ENCODE peak calls at places on chromosomes 5 and 9, in eight cellular contexts. T is HCT116, P is bronchial epithelial cell, D is epithelial cell of esophagus, K is HFF-Myc, V is hepatocyte, A is A549, R is lower lobe of right lung. E is an unnamed sample.

GRCh38 chr5:96256795-96257470 is 176.1 kb downstream of the PCSK1 start:
- DNase-seq in R (no peak), V (peak), D (peak), K (peak), T (peak), P (peak), A (peak), E (peak)

GRCh38 chr5:87185838-87186237 is 81.8 kb upstream of the RASA1 start:
- DNase-seq in D (peak), T (no peak), V (no peak), K (no peak), P (peak), A (no peak), R (no peak), E (no peak)

GRCh38 chr9:130282000-130282700 is 16.6 kb downstream of the HMCN2 start:
- DNase-seq in R (peak), D (no peak), V (no peak), A (no peak), T (no peak), K (no peak), P (no peak), E (no peak)

GRCh38 chr5:135993894-135994514 is 34.8 kb upstream of the TGFBI start:
- DNase-seq in V (peak), P (peak), K (peak), R (no peak), T (no peak), D (peak), A (peak), E (no peak)

GRCh38 chr5:115810776-115811175 is 5.7 kb downstream of the CDO1 start:
- DNase-seq in A (no peak), D (no peak), T (no peak), K (peak), P (no peak), V (no peak), R (no peak), E (peak)

GRCh38 chr5:134887593-134888159 is 13.5 kb downstream of the TXNDC15 start:
- DNase-seq in V (no peak), T (no peak), A (no peak), P (no peak), K (no peak), R (no peak), D (no peak), E (no peak)

GRCh38 chr5:176171171-176171760 is 67.0 kb upstream of the SIMC1 start:
- DNase-seq in K (no peak), D (no peak), V (no peak), A (no peak), R (no peak), T (no peak), P (no peak), E (no peak)

GRCh38 chr9:16619897-16620296 is 250.6 kb downstream of the BNC2 start:
- DNase-seq in D (no peak), T (no peak), A (no peak), R (no peak), V (no peak), P (no peak), K (no peak), E (no peak)

GRCh38 chr5:134590992-134591659 is 41.5 kb downstream of the SAR1B start:
- DNase-seq in R (no peak), T (peak), P (peak), K (no peak), A (no peak), D (peak), V (peak), E (no peak)

GRCh38 chr5:150846651-150847333 is 471 bp downstream of the IRGM start:
- DNase-seq in R (no peak), A (peak), V (peak), P (peak), K (peak), T (peak), D (peak), E (peak)

GRCh38 chr5:150022163-150022540 is 21.6 kb downstream of the HMGXB3 start:
- DNase-seq in D (peak), V (no peak), K (no peak), P (peak), R (no peak), A (peak), T (peak), E (no peak)

GRCh38 chr5:128271071-128271470 is 187.5 kb downstream of the SLC12A2 start:
- DNase-seq in A (no peak), D (no peak), R (no peak), T (no peak), K (no peak), P (no peak), V (no peak), E (no peak)

GRCh38 chr5:151470440-151470839 is 23.0 kb downstream of the SLC36A1 start:
- DNase-seq in V (no peak), P (no peak), K (no peak), R (no peak), T (no peak), D (peak), A (no peak), E (no peak)

GRCh38 chr5:103582364-103582763 is 19.8 kb upstream of the NUDT12 start:
- DNase-seq in A (peak), D (peak), K (peak), R (no peak), P (peak), T (peak), V (peak), E (no peak)

GRCh38 chr9:75228893-75229292 is 140.6 kb downstream of the OSTF1 start:
- DNase-seq in V (no peak), R (no peak), K (no peak), D (no peak), T (no peak), A (no peak), P (no peak), E (no peak)

GRCh38 chr5:130532786-130533185 is 628.5 kb downstream of the CHSY3 start:
- DNase-seq in A (no peak), P (no peak), V (no peak), T (no peak), K (no peak), D (no peak), R (no peak), E (peak)

GRCh38 chr9:106945727-106946690 is 83.0 kb downstream of the ZNF462 start:
- DNase-seq in P (peak), K (peak), V (no peak), A (no peak), R (no peak), T (no peak), D (peak), E (peak)

GRCh38 chr9:83355729-83356128 is 182.5 kb downstream of the FRMD3 start:
- DNase-seq in T (no peak), A (no peak), V (no peak), P (no peak), D (no peak), K (no peak), R (no peak), E (no peak)

GRCh38 chr9:114061830-114062474 is 16.1 kb downstream of the AMBP start:
- DNase-seq in T (no peak), V (no peak), K (no peak), P (no peak), A (no peak), R (no peak), D (no peak), E (no peak)

GRCh38 chr5:126501448-126501847 is 78.2 kb downstream of the GRAMD2B start:
- DNase-seq in V (no peak), R (no peak), T (no peak), P (no peak), K (no peak), A (no peak), D (no peak), E (no peak)

GRCh38 chr5:39256472-39256871 is 37.1 kb upstream of the FYB1 start:
- DNase-seq in D (peak), K (peak), A (peak), V (no peak), P (peak), T (no peak), R (no peak), E (peak)

GRCh38 chr5:55577353-55578060 is 42.7 kb upstream of the PLPP1 start:
- DNase-seq in K (no peak), P (peak), D (peak), R (no peak), T (no peak), A (no peak), V (no peak), E (no peak)

GRCh38 chr9:130177898-130178805 is 5.9 kb downstream of the NCS1 start:
- DNase-seq in T (no peak), K (no peak), V (no peak), D (no peak), A (no peak), R (no peak), P (no peak), E (no peak)

GRCh38 chr5:175590471-175590881 is 67.4 kb upstream of the HRH2 start:
- DNase-seq in R (no peak), T (no peak), A (no peak), D (no peak), V (peak), K (peak), P (peak), E (peak)

GRCh38 chr5:147539053-147539452 is 29.2 kb upstream of the DPYSL3 start:
- DNase-seq in A (no peak), V (peak), D (peak), P (peak), T (no peak), R (no peak), K (no peak), E (no peak)

GRCh38 chr5:158124606-158125316 is 265.8 kb upstream of the CLINT1 start:
- DNase-seq in D (no peak), T (no peak), K (no peak), A (no peak), V (no peak), R (no peak), P (no peak), E (no peak)

GRCh38 chr9:91857831-91858669 is 92.0 kb downstream of the ROR2 start:
- DNase-seq in T (no peak), V (no peak), R (no peak), K (no peak), D (no peak), P (peak), A (no peak), E (no peak)

DNA sequence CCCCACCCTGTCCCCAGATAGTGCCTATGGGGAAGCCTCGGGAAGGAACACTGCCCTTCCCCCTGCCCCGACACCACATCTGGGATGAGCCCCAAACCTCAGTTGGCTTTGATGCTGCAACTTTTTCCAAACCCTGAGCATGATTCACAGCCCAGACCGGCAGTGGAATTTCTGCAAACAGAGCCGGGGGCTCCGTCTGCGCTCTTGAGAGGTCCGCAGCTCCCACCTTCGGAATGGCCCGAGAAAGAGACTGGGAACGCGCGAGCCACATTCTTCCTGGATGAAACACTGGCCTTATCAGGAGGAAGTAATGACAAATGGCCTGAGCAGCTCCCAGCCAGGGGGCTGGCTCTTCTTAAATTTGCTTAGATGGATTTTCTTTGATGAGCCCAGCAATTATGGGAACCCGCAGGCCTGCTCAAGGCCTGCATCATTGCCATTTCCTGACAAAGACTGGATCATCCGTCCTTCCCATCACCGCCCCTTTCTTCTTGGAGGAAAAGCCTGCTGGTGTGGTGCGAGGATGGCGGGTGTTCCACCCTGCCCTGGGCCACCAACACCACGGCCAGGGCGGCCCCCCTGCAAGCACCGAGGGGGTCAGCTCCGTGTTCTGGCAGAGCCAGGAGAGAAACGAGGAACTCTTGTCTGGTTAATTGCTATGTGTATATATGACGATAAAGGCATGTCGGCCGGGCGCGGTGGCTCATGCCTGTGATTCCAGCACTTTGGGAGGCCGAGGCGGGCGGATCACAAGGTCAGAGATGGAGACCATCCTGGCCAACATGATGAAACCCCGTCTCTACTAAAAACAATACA is 38.8 kb upstream of the COL5A1 start:
- DNase-seq in D (no peak), K (peak), A (peak), V (peak), P (peak), T (peak), R (peak), E (peak)
- H3K4me3 ChIP-seq in D (no peak), K (no peak), A (no peak), V (no peak), P (no peak), T (peak), R (no peak), E (no peak)

DNA sequence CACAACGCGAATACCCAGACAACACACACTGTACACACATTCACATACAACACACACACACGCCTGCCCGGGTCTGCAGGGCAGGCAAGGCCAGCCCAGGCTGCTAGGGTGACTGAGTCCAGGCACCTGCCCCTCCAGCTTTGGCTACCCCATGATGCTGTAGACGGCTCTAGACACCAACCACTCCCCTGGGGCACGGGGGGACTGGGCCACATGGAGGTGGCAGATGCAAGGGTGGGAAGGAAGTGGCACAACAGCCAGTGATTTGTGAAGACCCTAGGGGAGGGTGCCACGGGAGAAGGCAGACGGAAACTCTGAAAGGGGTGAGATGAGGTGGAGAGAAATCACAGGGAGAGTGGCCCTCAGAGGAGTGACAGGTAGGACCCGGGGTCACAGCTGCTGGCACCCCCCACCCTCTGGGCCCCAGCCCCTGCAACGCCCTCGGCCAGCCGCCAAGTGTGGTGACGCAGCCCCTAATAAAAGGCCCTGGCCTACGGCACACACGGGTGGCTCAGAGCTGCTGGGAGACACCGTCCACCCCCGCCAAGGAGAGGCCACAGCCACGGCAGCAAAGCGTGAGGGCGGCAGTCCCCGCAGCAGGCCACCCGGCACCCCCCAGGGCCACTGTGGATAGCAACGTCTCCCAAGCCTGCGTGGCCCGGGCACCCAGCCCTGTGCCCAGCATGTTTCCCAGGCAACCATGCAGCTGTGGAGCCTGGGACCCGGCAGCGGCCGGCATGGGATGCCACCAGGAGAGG is 6.6 kb upstream of the CCDC187 start:
- DNase-seq in R (no peak), K (no peak), T (no peak), A (no peak), D (no peak), P (no peak), V (peak), E (no peak)
- H3K4me3 ChIP-seq in R (no peak), K (no peak), T (peak), A (no peak), D (no peak), P (no peak), V (no peak), E (no peak)

GRCh38 chr9:20604561-20604960 is 17.7 kb downstream of the MLLT3 start:
- DNase-seq in T (no peak), R (no peak), V (no peak), P (no peak), A (no peak), D (no peak), K (no peak), E (no peak)
- H3K4me3 ChIP-seq in T (no peak), R (peak), V (peak), P (no peak), A (peak), D (no peak), K (no peak), E (no peak)

GRCh38 chr9:35619800-35620158 is 1.6 kb upstream of the CD72 start:
- DNase-seq in K (no peak), P (no peak), A (no peak), D (no peak), T (no peak), R (no peak), V (no peak), E (no peak)

GRCh38 chr9:35618854-35619799 is 914 bp upstream of the CD72 start:
- DNase-seq in R (no peak), T (no peak), V (no peak), P (no peak), K (no peak), A (no peak), D (no peak), E (no peak)

GRCh38 chr9:35617548-35617947 is 665 bp downstream of the CD72 start:
- DNase-seq in R (no peak), D (no peak), T (no peak), V (no peak), K (no peak), P (no peak), A (no peak), E (no peak)

GRCh38 chr9:35616681-35617459 is 1.3 kb downstream of the CD72 start:
- DNase-seq in R (peak), T (no peak), K (no peak), A (no peak), V (peak), D (peak), P (peak), E (no peak)

DNA sequence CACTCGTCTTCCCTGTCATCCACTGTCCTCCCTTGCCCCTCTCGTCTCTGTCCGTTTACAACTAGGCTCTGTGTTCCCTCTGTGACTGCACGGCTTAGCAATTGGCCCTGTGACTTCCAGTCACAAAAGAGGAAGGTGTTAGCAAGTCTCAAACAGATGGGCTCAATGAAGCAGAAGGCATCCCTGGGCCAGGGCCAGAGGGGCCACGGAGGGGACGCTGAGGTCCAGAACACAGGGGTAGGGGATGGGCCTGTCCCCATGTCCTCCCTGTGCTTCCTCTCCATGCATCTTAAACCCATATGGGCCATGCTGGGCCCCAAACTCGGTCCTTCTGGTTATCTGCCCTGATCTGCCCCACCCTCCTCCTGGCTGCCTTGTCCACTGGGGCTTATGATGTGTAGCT is at the start of gene CD72:
- DNase-seq in A (no peak), T (no peak), K (no peak), V (no peak), P (no peak), D (no peak), R (no peak), E (no peak)
- H3K4me3 ChIP-seq in A (no peak), T (no peak), K (peak), V (no peak), P (peak), D (peak), R (peak), E (peak)

DNA sequence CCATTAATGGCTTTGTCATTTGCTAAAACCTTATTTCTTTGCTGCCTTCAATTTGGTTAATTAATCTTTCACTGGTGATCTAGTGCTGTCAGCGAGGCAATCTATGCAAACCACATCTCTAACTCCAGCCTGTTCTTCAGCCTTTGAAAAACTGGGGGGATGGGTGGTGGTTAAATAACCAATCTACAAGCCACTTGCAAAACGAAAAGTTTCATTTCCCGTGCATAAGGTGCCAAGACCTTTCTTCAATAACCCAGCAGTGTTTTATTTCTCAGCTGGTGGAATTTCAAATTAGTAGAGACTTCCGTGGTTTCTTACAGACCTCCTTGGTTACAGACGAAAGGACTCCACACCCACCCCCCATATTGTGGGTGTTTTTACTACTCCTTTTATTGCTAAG is 379.5 kb downstream of the MLLT3 start:
- DNase-seq in D (no peak), R (no peak), T (no peak), A (no peak), K (no peak), V (no peak), P (no peak), E (no peak)
- H3K4me3 ChIP-seq in D (no peak), R (no peak), T (no peak), A (no peak), K (no peak), V (no peak), P (no peak), E (no peak)

DNA sequence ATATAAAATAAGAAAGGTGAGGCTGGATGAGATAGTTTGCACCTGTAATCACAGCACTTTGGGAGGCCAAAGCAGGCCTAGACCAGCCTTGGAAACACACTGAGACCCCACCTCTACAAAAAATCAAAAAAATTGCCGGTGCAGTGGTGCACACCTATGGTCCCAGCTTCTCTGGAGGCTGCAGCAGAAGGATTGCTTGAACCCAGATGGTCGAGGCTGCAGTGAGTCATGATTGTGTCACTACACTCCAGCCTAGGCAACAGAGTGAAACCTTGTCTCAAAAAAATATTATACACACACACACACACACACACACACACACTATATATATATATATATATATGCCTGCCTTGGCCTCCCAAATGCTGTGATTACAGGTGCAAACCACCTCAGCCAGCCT is 1.3 kb downstream of the SLC35D2 start:
- DNase-seq in V (no peak), A (no peak), D (peak), T (peak), K (no peak), P (peak), R (no peak), E (no peak)
- H3K4me3 ChIP-seq in V (peak), A (peak), D (no peak), T (peak), K (no peak), P (no peak), R (no peak), E (no peak)

DNA sequence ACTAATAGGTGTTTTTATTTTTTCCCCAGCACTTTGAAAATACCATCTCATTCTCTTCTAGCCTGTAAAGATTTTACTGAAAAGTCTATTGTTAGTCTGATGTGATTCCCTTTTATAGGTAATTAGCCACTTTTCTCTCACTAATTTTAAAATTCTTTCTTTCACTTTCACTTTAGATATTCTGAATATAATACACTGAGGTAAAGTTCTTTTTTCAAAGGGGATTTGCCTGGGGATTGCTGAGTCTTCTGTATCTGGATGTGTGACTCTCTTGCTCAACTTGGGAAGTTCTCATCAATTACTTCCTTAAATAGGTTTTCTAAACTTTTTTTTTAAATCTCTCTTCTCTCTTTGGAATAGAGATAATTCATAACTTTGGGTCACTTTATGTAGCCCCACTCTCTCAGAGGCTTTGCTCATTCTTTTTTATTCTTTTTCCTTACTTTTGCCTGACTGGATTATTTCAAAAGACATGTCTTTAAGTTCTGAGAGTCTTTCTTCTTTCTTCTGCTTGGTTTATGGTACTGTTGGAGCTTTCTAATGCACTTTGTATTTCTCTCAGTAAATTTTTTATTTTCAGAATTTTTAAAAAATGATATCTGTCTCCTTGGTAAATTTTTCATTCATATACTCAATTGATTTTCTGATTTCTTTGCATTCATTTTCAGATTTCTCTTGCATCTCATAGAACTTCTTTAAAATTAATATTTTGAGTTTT is 55.9 kb upstream of the IL12B start:
- DNase-seq in K (no peak), A (no peak), P (no peak), T (no peak), R (no peak), D (no peak), V (no peak), E (no peak)
- H3K4me3 ChIP-seq in K (no peak), A (no peak), P (no peak), T (no peak), R (no peak), D (no peak), V (no peak), E (no peak)